ENCODE peak calls at places on chromosomes 4 and X, in four cellular contexts. D, P, T and S are unnamed samples.

GRCh38 chrX:107485019-107485418 is 35.6 kb downstream of the FRMPD3 start:
- DNase-seq in P (peak; percentile 6), T (no peak), D (no peak), S (no peak)

GRCh38 chr4:138407329-138407728 is 165.2 kb upstream of the SLC7A11 start:
- DNase-seq in D (no peak), T (no peak), P (no peak), S (no peak)

GRCh38 chrX:1386338-1387127 is 5.4 kb downstream of the SLC25A6 start:
- DNase-seq in P (no peak), D (no peak), T (no peak), S (peak; percentile 66)

GRCh38 chr4:94995684-94996394 is 238.1 kb downstream of the BMPR1B start:
- DNase-seq in T (no peak), P (peak; percentile 48), D (peak; percentile 82), S (no peak)

GRCh38 chr4:184329235-184330007 is 111.7 kb upstream of the ENPP6 start:
- DNase-seq in T (no peak), D (no peak), P (no peak), S (no peak)

GRCh38 chrX:7131621-7132020 is 15.9 kb upstream of the STS start:
- DNase-seq in T (no peak), P (no peak), D (no peak), S (no peak)

GRCh38 chr4:151256134-151256533 is 20.8 kb upstream of the PRSS48 start:
- DNase-seq in D (no peak), P (no peak), T (no peak), S (no peak)

GRCh38 chr4:105896461-105896939 is 1.2 kb downstream of the NPNT start:
- DNase-seq in T (no peak), P (no peak), D (no peak), S (peak; percentile 61)

GRCh38 chr4:92215471-92215870 is 88.3 kb upstream of the GRID2 start:
- DNase-seq in T (no peak), P (no peak), D (no peak), S (no peak)

GRCh38 chrX:119417376-119417775 is 18.2 kb downstream of the SLC25A43 start:
- DNase-seq in P (no peak), T (no peak), D (no peak), S (no peak)

GRCh38 chrX:18032486-18033221 is 171.6 kb upstream of the RAI2 start:
- DNase-seq in T (no peak), P (peak; percentile 1), D (no peak), S (no peak)

GRCh38 chrX:15882704-15883539 is 28.3 kb upstream of the AP1S2 start:
- DNase-seq in T (peak; percentile 29), P (no peak), D (no peak), S (no peak)

GRCh38 chr4:16168144-16168543 is 58.1 kb downstream of the TAPT1 start:
- DNase-seq in P (no peak), D (no peak), T (no peak), S (no peak)

GRCh38 chrX:19332983-19333382 is 10.7 kb upstream of the PDHA1 start:
- DNase-seq in T (no peak), P (peak; percentile 38), D (no peak), S (no peak)

GRCh38 chr4:86011117-86011516 is 348.7 kb downstream of the MAPK10 start:
- DNase-seq in D (no peak), T (peak; percentile 95), P (peak; percentile 95), S (no peak)

GRCh38 chrX:119374736-119375135 is 24.4 kb upstream of the SLC25A43 start:
- DNase-seq in P (peak; percentile 6), D (no peak), T (peak; percentile 33), S (no peak)

GRCh38 chr4:25993564-25994185 is 79.7 kb downstream of the SMIM20 start:
- DNase-seq in P (no peak), D (peak; percentile 75), T (no peak), S (no peak)

GRCh38 chr4:76308548-76308947 is 2.0 kb downstream of the STBD1 start:
- DNase-seq in T (no peak), P (no peak), D (no peak), S (no peak)

GRCh38 chr4:168744021-168744420 is 247.2 kb downstream of the PALLD start:
- DNase-seq in D (no peak), P (no peak), T (peak; percentile 75), S (no peak)

GRCh38 chr4:148415500-148415899 is 26.7 kb downstream of the NR3C2 start:
- DNase-seq in D (peak; percentile 25), T (no peak), P (peak; percentile 25), S (no peak)

GRCh38 chr4:92047209-92047877 is 256.4 kb upstream of the GRID2 start:
- DNase-seq in P (peak; percentile 38), D (peak; percentile 7), T (no peak), S (no peak)

GRCh38 chrX:2610246-2611170 is 80.6 kb upstream of the CD99 start:
- DNase-seq in T (no peak), D (no peak), P (peak; percentile 23), S (no peak)

GRCh38 chr4:153555730-153556440 is 89.7 kb downstream of the TMEM131L start:
- DNase-seq in D (no peak), T (peak; percentile 89), P (peak; percentile 81), S (no peak)

GRCh38 chrX:26558719-26559386 is 342.9 kb downstream of the MAGEB5 start:
- DNase-seq in T (no peak), D (no peak), P (no peak), S (no peak)

GRCh38 chr4:99847362-99847976 is 30.8 kb downstream of the DAPP1 start:
- DNase-seq in P (no peak), T (no peak), D (no peak), S (no peak)

GRCh38 chrX:23008431-23009099 is 8.8 kb downstream of the DDX53 start:
- DNase-seq in T (peak; percentile 20), P (peak; percentile 21), D (peak; percentile 44), S (no peak)

GRCh38 chrX:112785323-112785722 is 55.3 kb downstream of the AMOT start:
- DNase-seq in P (no peak), D (no peak), T (no peak), S (no peak)

GRCh38 chrX:119753639-119754257 is 4.6 kb upstream of the SOWAHD start:
- DNase-seq in T (peak; percentile 39), P (peak; percentile 68), D (peak; percentile 48), S (no peak)

GRCh38 chrX:9587551-9588096 is 122.8 kb downstream of the TBL1X start:
- DNase-seq in P (no peak), D (no peak), T (no peak), S (no peak)

GRCh38 chrX:21479695-21480280 is 105.6 kb downstream of the CNKSR2 start:
- DNase-seq in T (peak; percentile 36), D (peak; percentile 34), P (peak; percentile 66), S (no peak)

GRCh38 chrX:519741-520140 is 110.8 kb upstream of the SHOX start:
- DNase-seq in D (no peak), T (no peak), P (no peak), S (no peak)

GRCh38 chr4:176123710-176124407 is 58.2 kb downstream of the WDR17 start:
- DNase-seq in P (peak; percentile 38), T (no peak), D (peak; percentile 72), S (no peak)

GRCh38 chr4:110753461-110753860 is 130.6 kb upstream of the PITX2 start:
- DNase-seq in P (peak; percentile 1), T (no peak), D (no peak), S (no peak)

GRCh38 chr4:124748965-124749364 is 36.4 kb upstream of the ANKRD50 start:
- DNase-seq in T (no peak), P (peak; percentile 25), D (no peak), S (no peak)

GRCh38 chrX:80550722-80551121 is 130.5 kb downstream of the TENT5D start:
- DNase-seq in T (no peak), D (peak; percentile 40), P (no peak), S (no peak)

GRCh38 chr4:82044141-82044993 is 329.4 kb downstream of the HNRNPD start:
- DNase-seq in D (peak; percentile 88), T (peak; percentile 19), P (peak; percentile 70), S (peak; percentile 55)

DNA sequence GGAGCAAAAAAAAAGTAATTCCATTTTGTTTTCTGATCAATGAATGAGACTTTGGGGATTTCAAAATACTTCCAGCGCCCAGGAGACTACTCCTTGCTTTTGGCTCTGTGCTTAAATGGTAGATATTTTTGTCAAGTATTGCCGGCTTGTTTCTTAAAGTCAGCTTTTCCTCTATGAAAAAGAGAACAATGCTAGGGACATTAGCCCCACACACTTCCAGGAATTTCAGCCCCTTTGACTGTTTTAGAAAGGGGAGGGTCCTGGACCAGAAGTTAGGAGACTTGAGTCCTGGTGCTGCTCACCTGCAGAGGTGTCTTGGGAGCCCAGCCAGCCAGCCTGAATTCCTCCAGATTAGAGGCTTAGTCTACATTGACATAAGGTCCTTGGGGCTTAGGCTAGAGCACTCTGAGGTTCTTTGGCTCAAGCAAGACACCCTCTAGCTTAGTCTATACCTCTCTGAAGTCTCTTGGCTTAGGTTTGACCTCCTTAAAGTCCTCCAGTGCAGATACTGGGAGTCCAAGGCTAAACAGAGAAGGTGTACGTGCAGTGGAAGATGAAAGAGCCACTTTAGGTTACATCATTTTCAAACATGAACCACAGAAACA is 1.6 kb upstream of the SETD7 start:
- DNase-seq in D (peak; percentile 34), T (no peak), P (no peak), S (no peak)
- H3K27me3 ChIP-seq in D (peaks cover 70% of the 10 kb centered on the region), T (no peaks in the 10 kb centered on the region), P (peaks cover 3% of the 10 kb centered on the region), S (no peaks in the 10 kb centered on the region)

DNA sequence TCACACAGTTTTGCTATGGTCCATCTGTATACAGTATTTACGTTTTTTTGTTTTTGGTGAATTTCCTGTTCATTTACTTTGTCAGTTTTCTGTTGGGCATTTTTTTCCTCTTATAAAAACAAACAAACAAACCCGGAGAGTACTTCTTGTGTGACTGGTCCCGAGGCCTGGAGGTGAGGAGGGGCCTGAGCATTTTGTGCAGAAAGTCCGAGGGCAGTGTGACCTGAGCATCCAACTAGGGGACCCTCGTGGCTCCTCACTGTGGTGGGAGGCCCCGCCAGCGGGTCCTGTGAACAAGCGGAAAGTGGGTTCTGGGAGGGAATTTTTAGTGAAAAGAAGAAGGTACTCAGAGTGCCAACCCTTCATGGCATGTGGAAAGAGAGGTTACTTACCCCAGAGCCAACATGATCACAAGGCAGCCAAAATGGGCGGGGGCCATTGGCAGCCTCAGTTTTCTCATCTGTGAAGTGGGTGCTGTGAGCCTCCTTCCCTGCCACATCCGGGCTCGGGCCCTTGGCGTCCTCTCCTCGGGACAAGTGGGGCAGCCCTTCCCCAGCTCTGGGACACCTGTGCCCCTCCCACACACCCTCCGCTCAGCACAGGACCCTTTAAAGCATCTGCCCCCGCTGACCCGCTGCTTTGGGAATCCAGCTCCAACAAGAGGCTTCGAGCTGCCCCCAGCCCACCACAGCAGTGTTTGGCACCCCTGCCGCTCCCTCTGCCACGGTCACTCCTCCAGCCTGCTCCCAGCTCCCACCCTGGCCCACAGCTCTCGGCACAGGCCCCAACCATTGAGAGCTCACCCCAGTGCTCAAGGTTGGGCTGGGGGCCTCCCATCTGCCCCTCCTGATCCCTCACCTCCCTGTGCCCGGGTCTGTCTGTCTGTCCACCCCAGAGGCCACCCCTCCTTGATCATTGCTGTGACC is 22.8 kb upstream of the GPR78 start:
- DNase-seq in D (no peak), P (no peak), T (no peak), S (no peak)
- H3K27me3 ChIP-seq in D (no peaks in the 10 kb centered on the region), P (no peaks in the 10 kb centered on the region), T (no peaks in the 10 kb centered on the region), S (no peaks in the 10 kb centered on the region)

GRCh38 chr4:965048-965765 is 8.2 kb downstream of the DGKQ start:
- DNase-seq in T (no peak), P (no peak), D (no peak), S (no peak)
- H3K27me3 ChIP-seq in T (no peaks in the 10 kb centered on the region), P (no peaks in the 10 kb centered on the region), D (peaks cover 34% of the 10 kb centered on the region), S (no peaks in the 10 kb centered on the region)

GRCh38 chr4:41787931-41788330 is 39.4 kb upstream of the PHOX2B start:
- DNase-seq in P (no peak), T (no peak), D (no peak), S (no peak)
- H3K27me3 ChIP-seq in P (peaks cover 12% of the 10 kb centered on the region), T (no peaks in the 10 kb centered on the region), D (peaks cover 6% of the 10 kb centered on the region), S (peaks cover 9% of the 10 kb centered on the region)